ENCODE peak calls at places on chromosome X, in ten cellular contexts. A is AG08395, C is testis, O is astrocyte of the spinal cord, P is aorta, T is T-helper 9 cell, L is K562, V is caudate nucleus, I is sciatic nerve, Z is AG09319. B is an unnamed sample.
A peak's percentile ranks its signal among the peaks of the same experiment; 100 is the strongest.

GRCh38 chrX:1606476-1606875 is 8.4 kb upstream of the ASMT start:
- DNase-seq in A (no peak), C (no peak), O (no peak), P (peak; percentile 12), T (no peak), L (no peak), V (no peak), I (no peak), Z (no peak), B (no peak)

GRCh38 chrX:154481195-154481594 is 2.1 kb upstream of the LAGE3 start:
- DNase-seq in A (no peak), C (no peak), O (no peak), P (no peak), T (no peak), L (no peak), V (no peak), I (no peak), Z (no peak), B (no peak)

GRCh38 chrX:139720979-139721378 is 13.0 kb upstream of the MCF2 start:
- DNase-seq in A (no peak), C (no peak), O (no peak), P (no peak), T (no peak), L (no peak), V (no peak), I (no peak), Z (no peak), B (no peak)

GRCh38 chrX:69613946-69614345 is 2.0 kb upstream of the EDA start:
- DNase-seq in A (no peak), C (no peak), O (no peak), P (no peak), T (no peak), L (no peak), V (no peak), I (no peak), Z (no peak), B (no peak)

GRCh38 chrX:134480061-134480460 is 20.1 kb downstream of the HPRT1 start:
- DNase-seq in A (no peak), C (no peak), O (no peak), P (no peak), T (no peak), L (no peak), V (no peak), I (no peak), Z (no peak), B (no peak)

GRCh38 chrX:3527166-3527565 is 180.7 kb upstream of the MXRA5 start:
- DNase-seq in A (no peak), C (no peak), O (no peak), P (no peak), T (no peak), L (no peak), V (no peak), I (no peak), Z (no peak), B (no peak)

GRCh38 chrX:106917830-106918500 is 2.2 kb upstream of the CLDN2 start:
- DNase-seq in A (no peak), C (no peak), O (peak; percentile 79), P (no peak), T (peak; percentile 6), L (no peak), V (no peak), I (no peak), Z (no peak), B (no peak)

GRCh38 chrX:48474127-48474526 is 1.9 kb upstream of the FTSJ1 start:
- DNase-seq in A (no peak), C (no peak), O (no peak), P (no peak), T (no peak), L (peak; percentile 30), V (no peak), I (no peak), Z (no peak), B (no peak)

GRCh38 chrX:30513284-30513683 is 64.3 kb downstream of the TASL start:
- DNase-seq in A (no peak), C (no peak), O (no peak), P (no peak), T (no peak), L (peak; percentile 5), V (no peak), I (no peak), Z (no peak), B (no peak)

GRCh38 chrX:23478561-23478960 is 143.9 kb downstream of the PTCHD1 start:
- DNase-seq in A (no peak), C (no peak), O (no peak), P (no peak), T (no peak), L (no peak), V (no peak), I (no peak), Z (no peak), B (no peak)

GRCh38 chrX:17511556-17511955 is 136.6 kb downstream of the NHS start:
- DNase-seq in A (peak; percentile 25), C (no peak), O (no peak), P (no peak), T (no peak), L (no peak), V (no peak), I (no peak), Z (no peak), B (no peak)

GRCh38 chrX:12615061-12615460 is 176.2 kb upstream of the PRPS2 start:
- DNase-seq in A (no peak), C (no peak), O (no peak), P (no peak), T (no peak), L (no peak), V (no peak), I (no peak), Z (no peak), B (no peak)

GRCh38 chrX:153457827-153458466 is 12.1 kb upstream of the TREX2 start:
- DNase-seq in A (no peak), C (no peak), O (no peak), P (peak; percentile 59), T (no peak), L (no peak), V (no peak), I (no peak), Z (no peak), B (no peak)

GRCh38 chrX:11427082-11428033 is 134.1 kb downstream of the AMELX start:
- DNase-seq in A (peak; percentile 10), C (peak; percentile 69), O (no peak), P (peak; percentile 87), T (no peak), L (peak; percentile 75), V (peak; percentile 5), I (peak; percentile 80), Z (no peak), B (no peak)

GRCh38 chrX:150508461-150509367 is 59.7 kb upstream of the MTM1 start:
- DNase-seq in A (peak; percentile 44), C (peak; percentile 82), O (peak; percentile 22), P (peak; percentile 82), T (no peak), L (no peak), V (peak; percentile 62), I (peak; percentile 73), Z (peak; percentile 5), B (no peak)

GRCh38 chrX:21735038-21735752 is 22.7 kb downstream of the SMPX start:
- DNase-seq in A (peak; percentile 15), C (no peak), O (peak; percentile 73), P (no peak), T (no peak), L (no peak), V (no peak), I (no peak), Z (no peak), B (no peak)

GRCh38 chrX:55033429-55033828 is 2.7 kb upstream of the ALAS2 start:
- DNase-seq in A (no peak), C (no peak), O (no peak), P (no peak), T (no peak), L (no peak), V (no peak), I (no peak), Z (no peak), B (no peak)

GRCh38 chrX:153828308-153828707 is 2.0 kb downstream of the PDZD4 start:
- DNase-seq in A (no peak), C (no peak), O (no peak), P (peak; percentile 63), T (no peak), L (no peak), V (no peak), I (no peak), Z (no peak), B (no peak)

GRCh38 chrX:13702390-13702789 is 13.5 kb downstream of the RAB9A start:
- DNase-seq in A (no peak), C (no peak), O (no peak), P (no peak), T (no peak), L (no peak), V (no peak), I (no peak), Z (no peak), B (no peak)

GRCh38 chrX:9019151-9019550 is 14.8 kb downstream of the FAM9B start:
- DNase-seq in A (no peak), C (no peak), O (no peak), P (no peak), T (no peak), L (no peak), V (no peak), I (no peak), Z (no peak), B (no peak)

GRCh38 chrX:100648601-100649417 is 4.8 kb downstream of the SRPX2 start:
- DNase-seq in A (peak; percentile 49), C (no peak), O (peak; percentile 91), P (no peak), T (no peak), L (no peak), V (no peak), I (no peak), Z (no peak), B (no peak)

GRCh38 chrX:143781103-143781502 is 60.6 kb upstream of the SPANXN2 start:
- DNase-seq in A (no peak), C (no peak), O (peak; percentile 37), P (no peak), T (no peak), L (no peak), V (no peak), I (no peak), Z (no peak), B (no peak)

GRCh38 chrX:35380808-35381700 is 417.1 kb upstream of the MAGEB16 start:
- DNase-seq in A (no peak), C (peak; percentile 17), O (peak; percentile 3), P (no peak), T (no peak), L (no peak), V (no peak), I (no peak), Z (no peak), B (no peak)

GRCh38 chrX:151174581-151175282 is 1.7 kb upstream of the GPR50 start:
- DNase-seq in A (no peak), C (no peak), O (no peak), P (peak; percentile 67), T (no peak), L (peak; percentile 14), V (no peak), I (no peak), Z (no peak), B (no peak)

GRCh38 chrX:9148626-9149385 is 114.9 kb upstream of the FAM9B start:
- DNase-seq in A (peak; percentile 56), C (no peak), O (peak; percentile 72), P (no peak), T (no peak), L (no peak), V (no peak), I (no peak), Z (no peak), B (no peak)

GRCh38 chrX:54182864-54183613 is at the start of gene FAM120C:
- DNase-seq in A (peak; percentile 93), C (peak; percentile 68), O (peak; percentile 83), P (peak; percentile 88), T (peak; percentile 45), L (peak; percentile 86), V (peak; percentile 81), I (peak; percentile 84), Z (peak; percentile 47), B (peak; percentile 48)

GRCh38 chrX:17078031-17078730 is 131.7 kb downstream of the REPS2 start:
- DNase-seq in A (peak; percentile 55), C (no peak), O (peak; percentile 48), P (no peak), T (no peak), L (no peak), V (no peak), I (no peak), Z (peak; percentile 10), B (no peak)

GRCh38 chrX:13005671-13006473 is 31.0 kb downstream of the TMSB4X start:
- DNase-seq in A (no peak), C (peak; percentile 15), O (peak; percentile 48), P (no peak), T (no peak), L (no peak), V (peak; percentile 7), I (no peak), Z (no peak), B (no peak)